ENCODE peak calls at places on chromosome 4, in six cellular contexts. Z is CD8-positive, alpha-beta T cell; Y is neuronal stem cell; P is tibial nerve; K is hepatocyte; R is esophagus squamous epithelium. D is an unnamed sample.

GRCh38 chr4:101367201-101367600 is 19.9 kb upstream of the PPP3CA start:
- DNase-seq in Z (no peak), Y (no peak), P (no peak), K (peak), R (no peak), D (no peak)

GRCh38 chr4:80918004-80918403 is 112.5 kb upstream of the BMP3 start:
- DNase-seq in Z (no peak), Y (no peak), P (no peak), K (no peak), R (no peak), D (no peak)

GRCh38 chr4:151347891-151348290 is 22.5 kb upstream of the SH3D19 start:
- DNase-seq in Z (no peak), Y (no peak), P (no peak), K (no peak), R (no peak), D (no peak)

GRCh38 chr4:112895785-112896184 is 153.7 kb upstream of the ANK2 start:
- DNase-seq in Z (no peak), Y (peak), P (no peak), K (no peak), R (no peak), D (peak)

GRCh38 chr4:70544279-70544870 is 26.0 kb downstream of the AMTN start:
- DNase-seq in Z (no peak), Y (peak), P (no peak), K (peak), R (no peak), D (no peak)

GRCh38 chr4:88892646-88893045 is 164.3 kb downstream of the FAM13A start:
- DNase-seq in Z (no peak), Y (no peak), P (no peak), K (no peak), R (no peak), D (no peak)

GRCh38 chr4:141415651-141416050 is 195.0 kb downstream of the ZNF330 start:
- DNase-seq in Z (no peak), Y (no peak), P (no peak), K (no peak), R (no peak), D (no peak)

GRCh38 chr4:111398906-111399330 is 746.3 kb upstream of the FAM241A start:
- DNase-seq in Z (no peak), Y (no peak), P (peak), K (peak), R (no peak), D (no peak)

GRCh38 chr4:52173470-52174055 is 122.5 kb downstream of the SPATA18 start:
- DNase-seq in Z (no peak), Y (no peak), P (peak), K (no peak), R (no peak), D (no peak)

GRCh38 chr4:19095491-19096046 is 1074.0 kb upstream of the LCORL start:
- DNase-seq in Z (no peak), Y (no peak), P (no peak), K (no peak), R (no peak), D (no peak)

GRCh38 chr4:167873536-167873935 is 218.8 kb upstream of the ANXA10 start:
- DNase-seq in Z (no peak), Y (no peak), P (no peak), K (no peak), R (no peak), D (no peak)

GRCh38 chr4:84848432-84848831 is 118.1 kb downstream of the WDFY3 start:
- DNase-seq in Z (no peak), Y (no peak), P (no peak), K (no peak), R (no peak), D (no peak)

GRCh38 chr4:84849051-84849640 is 117.3 kb downstream of the WDFY3 start:
- DNase-seq in Z (no peak), Y (no peak), P (no peak), K (no peak), R (no peak), D (no peak)

GRCh38 chr4:84852081-84852480 is 114.4 kb downstream of the WDFY3 start:
- DNase-seq in Z (no peak), Y (no peak), P (no peak), K (no peak), R (no peak), D (peak)

GRCh38 chr4:84847978-84848377 is 118.5 kb downstream of the WDFY3 start:
- DNase-seq in Z (no peak), Y (no peak), P (no peak), K (no peak), R (no peak), D (no peak)

GRCh38 chr4:84846985-84847384 is 119.5 kb downstream of the WDFY3 start:
- DNase-seq in Z (no peak), Y (no peak), P (no peak), K (no peak), R (no peak), D (no peak)
- H3K27ac ChIP-seq in Z (no peak), Y (no peak), P (no peak), K (no peak), R (no peak), D (no peak)

GRCh38 chr4:156774422-156774821 is 197.2 kb downstream of the PDGFC start:
- DNase-seq in Z (no peak), Y (no peak), P (no peak), K (peak), R (no peak), D (no peak)
- H3K27ac ChIP-seq in Z (no peak), Y (no peak), P (no peak), K (peak), R (no peak), D (no peak)

DNA sequence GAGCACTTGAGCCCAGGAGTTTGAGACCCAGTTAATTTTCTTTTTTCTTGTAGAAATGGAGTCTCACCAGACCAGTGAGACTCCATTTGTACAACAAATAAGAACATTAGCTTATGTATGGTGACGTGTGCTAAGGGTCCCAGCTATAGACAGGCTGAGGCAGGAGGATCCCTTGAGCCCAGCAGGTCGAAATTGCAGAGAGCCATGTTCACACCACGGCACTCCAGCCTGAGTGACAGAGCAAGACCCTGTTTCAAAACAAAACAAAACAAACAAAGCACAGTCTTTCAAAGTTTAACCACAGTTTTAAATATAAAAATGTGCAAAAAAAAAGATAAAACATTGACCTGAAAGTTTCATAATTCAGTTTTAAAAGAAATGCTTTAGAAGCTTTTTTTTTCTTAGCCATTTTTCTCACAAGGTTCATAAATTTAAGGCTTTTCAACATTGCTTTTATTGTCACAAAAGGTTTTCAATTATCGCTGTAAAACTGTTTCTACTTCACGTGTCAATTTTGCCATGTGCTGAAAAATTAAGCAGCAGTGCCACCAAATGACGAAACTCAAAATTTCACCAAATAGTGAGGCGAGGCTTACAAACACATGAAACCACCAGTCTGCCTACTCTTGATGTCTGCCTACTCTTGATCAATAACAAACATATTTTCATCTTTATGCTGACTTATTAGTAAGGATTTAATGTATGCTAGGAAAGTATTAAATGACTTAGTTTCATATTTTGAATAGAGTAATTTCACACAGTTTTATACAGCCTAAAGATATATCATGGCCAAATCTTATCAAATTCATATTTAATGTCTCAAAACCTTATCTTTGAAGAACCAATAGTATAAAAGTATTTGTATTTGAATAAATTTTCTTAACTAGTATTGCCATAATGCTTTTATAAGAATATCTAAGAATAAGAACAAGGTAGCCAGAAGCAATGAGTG is 126.3 kb downstream of the NEK1 start:
- DNase-seq in Z (peak), Y (peak), P (peak), K (peak), R (no peak), D (no peak)
- H3K27ac ChIP-seq in Z (no peak), Y (no peak), P (no peak), K (no peak), R (no peak), D (no peak)

GRCh38 chr4:94516999-94517398 is 65.3 kb downstream of the PDLIM5 start:
- DNase-seq in Z (no peak), Y (no peak), P (no peak), K (no peak), R (no peak), D (no peak)
- H3K27ac ChIP-seq in Z (no peak), Y (no peak), P (no peak), K (peak), R (no peak), D (no peak)

GRCh38 chr4:138047290-138047689 is 194.9 kb downstream of the SLC7A11 start:
- DNase-seq in Z (no peak), Y (no peak), P (no peak), K (no peak), R (no peak), D (no peak)

GRCh38 chr4:138050601-138051000 is 191.5 kb downstream of the SLC7A11 start:
- DNase-seq in Z (no peak), Y (peak), P (no peak), K (no peak), R (no peak), D (no peak)

GRCh38 chr4:138049350-138049749 is 192.8 kb downstream of the SLC7A11 start:
- DNase-seq in Z (no peak), Y (no peak), P (no peak), K (no peak), R (no peak), D (no peak)

GRCh38 chr4:138045036-138045435 is 197.1 kb downstream of the SLC7A11 start:
- DNase-seq in Z (no peak), Y (no peak), P (no peak), K (no peak), R (no peak), D (no peak)
- H3K27ac ChIP-seq in Z (no peak), Y (no peak), P (no peak), K (no peak), R (no peak), D (no peak)

GRCh38 chr4:25863347-25863784 is 578 bp upstream of the SEL1L3 start:
- DNase-seq in Z (no peak), Y (peak), P (no peak), K (peak), R (no peak), D (no peak)
- H3K27ac ChIP-seq in Z (peak), Y (no peak), P (peak), K (peak), R (peak), D (no peak)

GRCh38 chr4:104507112-104507511 is 12.4 kb upstream of the CXXC4 start:
- DNase-seq in Z (no peak), Y (no peak), P (no peak), K (no peak), R (no peak), D (no peak)

GRCh38 chr4:104508224-104508623 is 13.5 kb upstream of the CXXC4 start:
- DNase-seq in Z (no peak), Y (no peak), P (no peak), K (no peak), R (no peak), D (no peak)
- H3K27ac ChIP-seq in Z (no peak), Y (no peak), P (no peak), K (peak), R (no peak), D (no peak)

DNA sequence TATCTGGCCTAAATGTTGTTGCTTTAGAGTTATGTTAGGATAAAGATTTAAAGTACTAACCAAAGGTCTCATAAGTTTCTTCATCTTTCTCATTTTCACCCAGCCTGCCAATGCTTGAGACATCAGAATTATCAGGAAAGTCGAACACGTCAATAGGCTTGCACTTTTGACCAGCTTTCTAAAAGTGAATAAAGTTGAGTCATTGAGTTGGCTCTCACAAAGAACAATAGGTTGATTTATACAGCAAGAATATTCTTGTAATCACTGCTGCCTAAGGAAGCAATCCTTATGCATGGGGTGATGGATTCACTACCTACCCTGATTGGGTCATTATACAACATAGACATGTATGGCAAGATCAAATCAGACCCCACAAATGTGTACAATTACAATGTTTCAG is 5.0 kb downstream of the CENPU start:
- DNase-seq in Z (no peak), Y (no peak), P (no peak), K (no peak), R (no peak), D (no peak)
- H3K27ac ChIP-seq in Z (no peak), Y (no peak), P (peak), K (no peak), R (peak), D (no peak)

GRCh38 chr4:21535901-21536300 is 412.7 kb downstream of the KCNIP4 start:
- DNase-seq in Z (no peak), Y (no peak), P (no peak), K (no peak), R (no peak), D (no peak)
- H3K27ac ChIP-seq in Z (no peak), Y (no peak), P (no peak), K (no peak), R (no peak), D (no peak)

D was measured in substantia nigra.